ENCODE peak calls at places on chromosome 14, in four cellular contexts. One of them, this sample, is unnamed.

GRCh38 chr14:69580009-69580577 is 5.4 kb upstream of the CCDC177 start:
- DNase-seq in cardiac fibroblast: peak
- DNase-seq in A673: peak
- DNase-seq in GM12865: peak
- DNase-seq in this sample: peak

GRCh38 chr14:21106191-21106505 is 5.3 kb downstream of the TMEM253 start:
- DNase-seq in A673: peak
- DNase-seq in GM12865: no peak
- DNase-seq in cardiac fibroblast: peak
- DNase-seq in this sample: no peak

GRCh38 chr14:90629471-90629870 is 186.8 kb downstream of the TTC7B start:
- DNase-seq in cardiac fibroblast: no peak
- DNase-seq in A673: no peak
- DNase-seq in GM12865: no peak
- DNase-seq in this sample: no peak

GRCh38 chr14:63896278-63896720 is 43.5 kb downstream of the SYNE2 start:
- DNase-seq in A673: no peak
- DNase-seq in cardiac fibroblast: peak
- DNase-seq in GM12865: no peak
- DNase-seq in this sample: no peak

GRCh38 chr14:88792572-88793258 is at the start of gene EML5:
- DNase-seq in A673: peak
- DNase-seq in GM12865: peak
- DNase-seq in cardiac fibroblast: peak
- DNase-seq in this sample: peak

GRCh38 chr14:21069388-21070082 is 569 bp upstream of the ARHGEF40 start:
- DNase-seq in A673: peak
- DNase-seq in GM12865: no peak
- DNase-seq in cardiac fibroblast: peak
- DNase-seq in this sample: no peak

GRCh38 chr14:23577710-23578392 is 739 bp downstream of the JPH4 start:
- DNase-seq in cardiac fibroblast: no peak
- DNase-seq in GM12865: no peak
- DNase-seq in A673: no peak
- DNase-seq in this sample: no peak

GRCh38 chr14:32413967-32414640 is 85.0 kb downstream of the AKAP6 start:
- DNase-seq in GM12865: no peak
- DNase-seq in A673: no peak
- DNase-seq in cardiac fibroblast: no peak
- DNase-seq in this sample: no peak

GRCh38 chr14:50479041-50479440 is 53.3 kb downstream of the MAP4K5 start:
- DNase-seq in cardiac fibroblast: no peak
- DNase-seq in GM12865: no peak
- DNase-seq in A673: no peak
- DNase-seq in this sample: no peak

GRCh38 chr14:92447416-92448197 is 66.0 kb upstream of the RIN3 start:
- DNase-seq in cardiac fibroblast: no peak
- DNase-seq in A673: no peak
- DNase-seq in GM12865: no peak
- DNase-seq in this sample: no peak

GRCh38 chr14:100362311-100362927 is 39.3 kb downstream of the SLC25A47 start:
- DNase-seq in A673: no peak
- DNase-seq in GM12865: no peak
- DNase-seq in cardiac fibroblast: no peak
- DNase-seq in this sample: no peak

GRCh38 chr14:85852900-85853299 is 323.0 kb downstream of the FLRT2 start:
- DNase-seq in A673: no peak
- DNase-seq in cardiac fibroblast: no peak
- DNase-seq in GM12865: no peak
- DNase-seq in this sample: no peak

GRCh38 chr14:38078393-38078792 is 129.3 kb upstream of the SSTR1 start:
- DNase-seq in A673: no peak
- DNase-seq in cardiac fibroblast: no peak
- DNase-seq in GM12865: no peak
- DNase-seq in this sample: peak

GRCh38 chr14:92258934-92259333 is 64.0 kb upstream of the SLC24A4 start:
- DNase-seq in cardiac fibroblast: no peak
- DNase-seq in A673: no peak
- DNase-seq in GM12865: peak
- DNase-seq in this sample: no peak

GRCh38 chr14:61630399-61630798 is 64.9 kb upstream of the HIF1A start:
- DNase-seq in cardiac fibroblast: no peak
- DNase-seq in A673: no peak
- DNase-seq in GM12865: no peak
- DNase-seq in this sample: no peak

GRCh38 chr14:33916663-33917565 is 34.0 kb downstream of the EGLN3 start:
- DNase-seq in A673: no peak
- DNase-seq in cardiac fibroblast: peak
- DNase-seq in GM12865: no peak
- DNase-seq in this sample: peak

GRCh38 chr14:94021416-94022157 is 4.6 kb upstream of the OTUB2 start:
- DNase-seq in GM12865: peak
- DNase-seq in A673: no peak
- DNase-seq in cardiac fibroblast: no peak
- DNase-seq in this sample: no peak

GRCh38 chr14:95156153-95156764 is 1.1 kb downstream of the DICER1 start:
- DNase-seq in A673: no peak
- DNase-seq in cardiac fibroblast: peak
- DNase-seq in GM12865: peak
- DNase-seq in this sample: no peak

GRCh38 chr14:50740858-50741257 is 72.8 kb upstream of the SAV1 start:
- DNase-seq in cardiac fibroblast: no peak
- DNase-seq in GM12865: no peak
- DNase-seq in A673: peak
- DNase-seq in this sample: no peak

GRCh38 chr14:88987516-88987915 is 163.1 kb downstream of the TTC8 start:
- DNase-seq in cardiac fibroblast: no peak
- DNase-seq in A673: no peak
- DNase-seq in GM12865: no peak
- DNase-seq in this sample: no peak

GRCh38 chr14:37328673-37329072 is 130.9 kb downstream of the MIPOL1 start:
- DNase-seq in GM12865: no peak
- DNase-seq in A673: no peak
- DNase-seq in cardiac fibroblast: no peak
- DNase-seq in this sample: no peak

GRCh38 chr14:70718383-70719123 is 76.8 kb downstream of the TTC9 start:
- DNase-seq in GM12865: no peak
- DNase-seq in cardiac fibroblast: no peak
- DNase-seq in A673: no peak
- DNase-seq in this sample: no peak

GRCh38 chr14:89283327-89284060 is 133.5 kb downstream of the FOXN3 start:
- DNase-seq in A673: no peak
- DNase-seq in GM12865: peak
- DNase-seq in cardiac fibroblast: no peak
- DNase-seq in this sample: peak

GRCh38 chr14:97705976-97706375 is 908.8 kb downstream of the VRK1 start:
- DNase-seq in GM12865: peak
- DNase-seq in cardiac fibroblast: no peak
- DNase-seq in A673: no peak
- DNase-seq in this sample: no peak

GRCh38 chr14:68779761-68780323 is 13.0 kb downstream of the ZFP36L1 start:
- DNase-seq in GM12865: no peak
- DNase-seq in cardiac fibroblast: peak
- DNase-seq in A673: no peak
- DNase-seq in this sample: peak

GRCh38 chr14:22533739-22534359 is 55.2 kb downstream of the DAD1 start:
- DNase-seq in GM12865: no peak
- DNase-seq in A673: no peak
- DNase-seq in cardiac fibroblast: no peak
- DNase-seq in this sample: no peak

GRCh38 chr14:22531451-22532344 is 57.3 kb downstream of the DAD1 start:
- DNase-seq in cardiac fibroblast: no peak
- DNase-seq in GM12865: peak
- DNase-seq in A673: no peak
- DNase-seq in this sample: no peak

GRCh38 chr14:22534547-22534946 is 54.5 kb downstream of the DAD1 start:
- DNase-seq in GM12865: no peak
- DNase-seq in A673: no peak
- DNase-seq in cardiac fibroblast: no peak
- DNase-seq in this sample: no peak

GRCh38 chr14:22532345-22533056 is 56.5 kb downstream of the DAD1 start:
- DNase-seq in GM12865: no peak
- DNase-seq in A673: no peak
- DNase-seq in cardiac fibroblast: peak
- DNase-seq in this sample: no peak

GRCh38 chr14:22533057-22533704 is 55.8 kb downstream of the DAD1 start:
- DNase-seq in GM12865: peak
- DNase-seq in cardiac fibroblast: no peak
- DNase-seq in A673: no peak
- DNase-seq in this sample: no peak
- H3K4me3 ChIP-seq in GM12865: peak
- H3K4me3 ChIP-seq in cardiac fibroblast: no peak
- H3K4me3 ChIP-seq in A673: no peak
- H3K4me3 ChIP-seq in this sample: no peak

DNA sequence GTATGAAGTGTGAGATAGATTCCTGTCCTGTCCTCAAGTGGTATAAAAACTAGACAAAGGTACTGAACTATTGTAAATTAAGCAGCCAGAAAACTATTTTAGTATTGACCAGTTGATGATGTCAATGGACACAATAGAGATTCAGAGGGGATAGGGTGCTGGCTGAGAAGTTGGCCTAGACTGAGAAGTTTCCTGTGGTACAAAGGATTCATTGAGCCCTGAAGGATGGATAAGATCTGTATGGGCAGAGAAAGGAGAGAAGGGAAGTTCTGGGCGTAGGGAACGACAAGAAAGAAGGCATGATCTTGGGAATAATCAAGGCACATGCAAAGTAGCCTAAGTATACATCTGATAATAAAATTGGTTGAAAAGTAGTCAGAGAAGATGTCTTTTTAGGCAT is 44.6 kb downstream of the DAD1 start:
- DNase-seq in cardiac fibroblast: no peak
- DNase-seq in A673: no peak
- DNase-seq in GM12865: no peak
- DNase-seq in this sample: no peak
- H3K4me3 ChIP-seq in cardiac fibroblast: no peak
- H3K4me3 ChIP-seq in A673: no peak
- H3K4me3 ChIP-seq in GM12865: no peak
- H3K4me3 ChIP-seq in this sample: peak

DNA sequence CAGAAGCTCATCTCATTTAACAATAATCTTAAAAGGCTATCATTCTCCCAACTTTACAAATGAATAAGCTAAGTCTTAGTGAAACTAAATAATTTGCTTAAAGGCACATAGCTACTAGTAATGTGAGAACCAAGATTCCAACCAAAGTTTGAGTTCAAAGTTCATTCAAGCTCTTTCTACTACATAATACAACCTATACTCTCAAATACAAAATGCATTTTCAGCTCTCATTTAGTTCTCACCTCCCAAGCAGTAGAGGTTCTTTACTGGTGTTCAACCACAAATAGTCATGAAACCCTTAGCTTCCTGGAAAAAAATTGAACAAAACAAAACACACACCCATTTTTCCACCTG is 43.5 kb downstream of the DDHD1 start:
- DNase-seq in cardiac fibroblast: no peak
- DNase-seq in GM12865: no peak
- DNase-seq in A673: no peak
- DNase-seq in this sample: no peak
- H3K4me3 ChIP-seq in cardiac fibroblast: no peak
- H3K4me3 ChIP-seq in GM12865: peak
- H3K4me3 ChIP-seq in A673: no peak
- H3K4me3 ChIP-seq in this sample: peak

GRCh38 chr14:65069874-65070709 is 32.2 kb downstream of the MAX start:
- DNase-seq in A673: no peak
- DNase-seq in GM12865: no peak
- DNase-seq in cardiac fibroblast: no peak
- DNase-seq in this sample: no peak
- H3K4me3 ChIP-seq in A673: no peak
- H3K4me3 ChIP-seq in GM12865: no peak
- H3K4me3 ChIP-seq in cardiac fibroblast: no peak
- H3K4me3 ChIP-seq in this sample: no peak

DNA sequence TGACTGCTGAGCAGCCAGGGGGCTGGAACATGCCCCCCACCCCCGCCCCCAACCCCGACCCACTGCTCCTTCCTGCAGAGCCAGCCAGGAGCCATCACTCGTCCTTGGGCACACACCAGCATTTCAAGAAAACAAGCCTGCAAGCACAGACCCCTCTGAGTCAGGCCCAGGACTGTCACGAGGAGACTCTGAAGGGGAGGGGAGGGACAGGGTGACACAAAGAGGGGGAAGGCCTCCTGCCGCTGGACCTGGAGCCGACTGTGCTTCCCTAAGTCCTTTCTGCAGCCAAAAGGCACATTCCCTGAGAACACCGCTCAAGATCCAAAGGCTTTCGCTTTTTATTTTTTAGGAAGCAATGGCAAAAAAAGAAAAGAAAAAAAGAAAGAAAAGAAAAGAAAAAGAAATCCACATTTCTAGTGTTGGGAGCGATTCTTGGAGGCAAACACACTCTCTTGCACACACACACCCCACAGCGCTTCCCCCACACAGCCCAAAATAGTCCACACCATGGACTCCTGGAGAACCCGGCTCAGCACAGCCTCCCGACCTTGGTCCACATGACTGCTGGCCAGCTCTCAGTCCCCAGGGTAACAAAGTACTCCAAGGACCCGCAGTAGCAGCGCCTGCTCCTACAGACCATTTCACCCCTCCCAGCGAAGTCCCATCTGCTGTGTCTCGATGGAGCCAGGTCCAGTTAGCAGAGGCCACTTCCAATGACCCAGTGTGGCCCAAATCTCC is 101.7 kb downstream of the DPF3 start:
- DNase-seq in A673: no peak
- DNase-seq in GM12865: no peak
- DNase-seq in cardiac fibroblast: peak
- DNase-seq in this sample: no peak
- H3K4me3 ChIP-seq in A673: no peak
- H3K4me3 ChIP-seq in GM12865: no peak
- H3K4me3 ChIP-seq in cardiac fibroblast: no peak
- H3K4me3 ChIP-seq in this sample: no peak

GRCh38 chr14:28780843-28781503 is 14.4 kb downstream of the FOXG1 start:
- DNase-seq in cardiac fibroblast: no peak
- DNase-seq in GM12865: no peak
- DNase-seq in A673: no peak
- DNase-seq in this sample: no peak
- H3K4me3 ChIP-seq in cardiac fibroblast: no peak
- H3K4me3 ChIP-seq in GM12865: no peak
- H3K4me3 ChIP-seq in A673: no peak
- H3K4me3 ChIP-seq in this sample: no peak